ENCODE peak calls at places on chromosome 18, in ten cellular contexts. A is GM06990, M is Panc1, D is cardiac muscle cell, I is dorsolateral prefrontal cortex, N is AG04449, R is BJ, K is WTC11, E is neural progenitor cell, X is choroid plexus epithelial cell. Y is an unnamed sample.

GRCh38 chr18:45008694-45009372 is 328.1 kb downstream of the SETBP1 start:
- DNase-seq in N (no peak), E (no peak), A (peak; percentile 8), M (no peak), D (no peak), X (no peak), K (no peak), I (no peak), R (no peak), Y (no peak)

GRCh38 chr18:48290162-48290926 is 118.8 kb downstream of the ZBTB7C start:
- DNase-seq in K (no peak), M (no peak), I (no peak), E (peak; percentile 38), N (no peak), X (no peak), R (no peak), D (no peak), A (no peak), Y (no peak)

GRCh38 chr18:48238636-48239035 is 170.5 kb downstream of the ZBTB7C start:
- DNase-seq in N (no peak), X (no peak), I (no peak), D (no peak), K (no peak), A (no peak), E (no peak), M (no peak), R (no peak), Y (no peak)

GRCh38 chr18:75554644-75555043 is 127.1 kb upstream of the SMIM21 start:
- DNase-seq in D (no peak), I (no peak), R (no peak), K (no peak), E (no peak), N (no peak), X (no peak), A (no peak), M (no peak), Y (no peak)

GRCh38 chr18:24220318-24220688 is 81.4 kb downstream of the CABYR start:
- DNase-seq in X (no peak), A (no peak), N (no peak), D (no peak), R (no peak), K (no peak), I (no peak), M (no peak), E (peak; percentile 59), Y (no peak)

GRCh38 chr18:48122376-48122775 is 191.9 kb upstream of the SMAD2 start:
- DNase-seq in E (no peak), I (no peak), N (no peak), X (no peak), A (no peak), K (no peak), D (no peak), R (no peak), M (no peak), Y (no peak)

GRCh38 chr18:48850891-48851302 is 99.9 kb downstream of the SMAD7 start:
- DNase-seq in I (no peak), D (peak; percentile 28), R (no peak), M (no peak), X (peak; percentile 69), E (no peak), K (no peak), N (no peak), A (no peak), Y (peak; percentile 66)

GRCh38 chr18:67144342-67144741 is 372.2 kb downstream of the DSEL start:
- DNase-seq in R (no peak), I (no peak), D (no peak), E (no peak), K (no peak), N (no peak), M (no peak), A (no peak), X (no peak), Y (no peak)

DNA sequence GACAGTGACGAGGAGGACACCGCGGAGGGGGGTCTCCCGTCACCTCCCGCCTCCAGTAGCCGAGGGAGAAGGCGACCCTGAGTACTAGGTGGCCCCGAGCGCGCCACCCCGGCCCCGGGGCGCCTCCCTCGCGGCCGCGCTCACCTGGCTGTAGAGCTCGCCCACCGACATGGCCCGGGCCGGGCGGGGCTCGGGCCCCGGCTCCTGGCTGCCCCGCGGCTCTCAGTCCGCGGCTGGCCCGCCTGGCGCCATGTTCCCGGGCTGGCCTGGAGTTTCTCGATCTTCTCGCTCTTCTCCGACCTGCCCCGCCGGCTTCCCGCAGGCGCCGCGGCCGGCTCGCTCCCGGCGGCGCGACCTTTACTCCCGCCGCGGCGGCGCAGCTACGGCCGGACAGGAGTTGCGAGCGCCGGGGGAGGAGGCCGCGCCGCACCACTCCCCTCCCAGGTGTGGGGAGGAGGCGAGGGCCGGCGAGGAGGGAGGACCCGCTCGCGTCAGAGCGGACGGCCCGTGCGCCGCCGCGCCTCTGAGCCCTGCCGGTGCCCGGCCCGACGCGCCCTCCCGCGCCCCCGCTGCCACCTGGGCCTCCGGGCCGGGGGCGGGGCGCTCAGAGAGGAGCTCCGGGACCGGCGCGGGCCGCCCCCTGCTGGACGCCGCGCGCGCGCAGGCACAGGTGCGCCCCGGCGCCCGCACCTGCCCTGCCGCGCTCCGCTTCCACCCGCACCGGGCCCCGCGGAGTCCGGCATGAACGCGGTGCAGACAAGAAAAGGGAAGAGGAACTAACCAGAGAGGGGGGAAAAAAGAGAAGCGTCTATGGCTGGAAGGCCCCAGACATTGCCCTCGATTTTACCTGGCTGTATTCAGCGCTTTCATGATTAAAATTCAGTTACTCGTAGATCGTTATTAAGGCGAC is at the start of gene MYO5B:
- DNase-seq in X (no peak), N (no peak), K (peak; percentile 71), E (peak; percentile 92), M (no peak), R (no peak), A (peak; percentile 73), I (no peak), D (peak; percentile 82), Y (no peak)
- TF ChIP-seq CTCF in X (no peak), N (no peak), K (peak; percentile 46), E (peak; percentile 60), M (peak; percentile 72), R (no peak), A (no peak), I (peak; percentile 14), D (no peak), Y (no peak)

DNA sequence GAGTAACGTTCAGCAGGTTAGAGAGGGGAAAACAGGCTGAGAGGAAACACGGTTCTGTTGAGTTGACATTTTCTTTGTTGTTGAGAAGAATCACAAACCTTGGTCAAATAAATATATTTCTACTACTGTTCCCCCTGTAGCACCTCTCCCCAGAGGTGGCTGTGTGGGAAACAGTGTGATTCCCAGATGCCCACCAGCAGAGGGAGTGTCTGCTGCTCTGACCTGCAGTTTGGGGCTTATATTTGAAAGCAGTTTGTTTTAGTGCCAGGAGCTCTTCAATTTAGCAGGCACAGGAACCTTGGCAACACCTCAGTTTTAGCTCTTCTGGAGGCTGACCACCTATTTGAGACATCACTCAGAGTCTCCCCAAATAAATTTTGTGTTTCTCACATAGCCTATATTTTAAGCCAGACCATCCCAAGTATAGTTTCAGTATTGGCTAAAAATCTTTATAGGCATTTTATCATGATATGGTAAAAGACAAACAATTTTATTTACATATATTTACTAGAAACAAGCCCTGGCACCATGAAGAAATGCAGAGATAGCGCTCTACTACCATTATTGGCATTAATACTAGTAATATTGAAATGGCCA is 75.7 kb downstream of the PIK3C3 start:
- DNase-seq in N (no peak), E (peak; percentile 50), M (no peak), I (no peak), X (peak; percentile 63), D (peak; percentile 61), A (no peak), K (peak; percentile 51), R (no peak), Y (peak; percentile 18)
- TF ChIP-seq CTCF in N (peak; percentile 76), E (peak; percentile 71), M (peak; percentile 63), I (no peak), X (peak; percentile 92), D (peak; percentile 79), A (peak; percentile 66), K (peak; percentile 42), R (peak; percentile 80), Y (peak; percentile 87)

GRCh38 chr18:53375641-53376040 is 848.8 kb downstream of the MBD2 start:
- DNase-seq in I (no peak), K (no peak), R (no peak), X (no peak), D (peak; percentile 29), M (no peak), A (no peak), N (no peak), E (no peak), Y (no peak)

GRCh38 chr18:53382870-53383269 is 841.6 kb downstream of the MBD2 start:
- DNase-seq in R (no peak), I (no peak), A (no peak), X (no peak), E (no peak), K (no peak), D (no peak), M (no peak), N (no peak), Y (no peak)

GRCh38 chr18:53385889-53386288 is 838.6 kb downstream of the MBD2 start:
- DNase-seq in N (no peak), I (no peak), K (no peak), D (no peak), A (no peak), X (no peak), R (no peak), M (no peak), E (no peak), Y (no peak)

DNA sequence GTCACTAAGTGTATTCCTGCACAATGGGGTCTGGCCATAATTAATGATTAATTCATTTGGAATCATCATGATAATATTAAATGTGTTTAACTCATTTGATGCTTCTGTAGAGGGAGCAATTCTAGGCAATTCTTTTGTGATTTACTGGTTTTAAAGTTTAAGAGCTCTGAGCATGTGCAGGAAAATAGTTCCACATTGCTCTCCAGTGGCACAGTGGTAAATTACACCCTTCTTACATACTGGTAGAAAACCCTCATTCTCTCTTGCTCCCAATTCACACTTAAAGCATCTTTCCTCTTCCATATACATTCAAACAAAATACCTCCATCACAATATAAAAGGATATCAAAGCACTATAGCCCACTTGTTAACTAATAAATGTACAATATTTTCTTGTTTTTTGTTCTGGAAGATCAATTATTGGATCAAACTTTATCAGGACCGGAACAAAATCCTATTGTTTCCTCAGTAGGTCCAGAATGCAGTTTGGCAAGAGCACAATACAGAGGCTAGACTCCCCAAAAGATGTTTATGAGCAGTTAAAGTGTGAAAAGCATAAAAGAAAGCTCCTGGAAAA is 844.3 kb downstream of the MBD2 start:
- DNase-seq in N (peak; percentile 28), D (peak; percentile 46), E (peak; percentile 57), K (no peak), A (no peak), R (no peak), M (peak; percentile 22), X (peak; percentile 66), I (no peak), Y (peak; percentile 64)
- TF ChIP-seq CTCF in N (peak; percentile 34), D (peak; percentile 44), E (peak; percentile 67), K (peak; percentile 33), A (peak; percentile 55), R (peak; percentile 53), M (peak; percentile 60), X (peak; percentile 47), I (peak; percentile 75), Y (peak; percentile 53)

DNA sequence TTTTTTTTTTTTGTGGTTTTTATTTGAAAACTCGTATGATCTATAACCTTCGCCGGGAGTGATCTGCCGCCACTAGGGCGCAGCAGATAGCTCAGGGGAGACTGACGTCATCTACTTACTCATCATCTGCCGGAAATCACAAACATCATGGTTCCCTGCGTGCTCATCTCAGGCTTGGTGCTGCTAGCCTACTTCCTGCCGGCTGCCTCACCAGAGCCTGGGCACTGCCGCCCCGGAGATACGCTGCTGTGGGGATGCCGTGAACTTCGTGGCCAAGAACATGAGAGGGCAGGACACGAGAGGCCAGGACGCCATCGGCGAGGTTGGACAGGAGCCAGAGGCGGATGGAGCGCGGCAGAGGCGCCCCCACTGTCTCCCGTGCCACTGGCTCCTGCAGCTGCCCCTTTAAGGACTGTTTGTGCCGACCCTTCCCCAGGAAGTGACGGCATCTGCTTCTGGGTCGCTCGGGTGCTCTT is 68.8 kb downstream of the DOK6 start:
- DNase-seq in E (peak; percentile 40), K (peak; percentile 62), A (peak; percentile 6), N (no peak), I (no peak), D (no peak), R (no peak), X (peak; percentile 5), M (peak; percentile 2), Y (no peak)
- TF ChIP-seq CTCF in E (peak; percentile 60), K (no peak), A (peak; percentile 29), N (no peak), I (no peak), D (peak; percentile 21), R (peak; percentile 29), X (peak; percentile 25), M (peak; percentile 42), Y (no peak)

Y was measured in astrocyte of the spinal cord.